ENCODE peak calls at places on chromosome 20, in ten cellular contexts. One of them, this sample, is unnamed.

GRCh38 chr20:44418069-44418905 is 57.4 kb upstream of the TTPAL start:
- DNase-seq in NCI-H2171 treated with DMSO at 0.1 percent for 48 hours: no peak
- DNase-seq in COR-L47: no peak
- DNase-seq in HEK293T: no peak
- DNase-seq in KG1: no peak
- DNase-seq in mesendoderm: no peak
- DNase-seq in NCI-H1436: no peak
- DNase-seq in NCI-H345: no peak
- DNase-seq in activated naive CD8-positive, alpha-beta T cell treated with anti-CD3 and anti-CD28 coated beads, Interleukin-2, amount 50 U/mL, for 24 hours: no peak
- DNase-seq in effector memory CD8-positive, alpha-beta T cell: no peak
- DNase-seq in this sample: no peak

GRCh38 chr20:12414446-12415274 is 497.0 kb downstream of the BTBD3 start:
- DNase-seq in COR-L47: no peak
- DNase-seq in KG1: no peak
- DNase-seq in activated naive CD8-positive, alpha-beta T cell treated with anti-CD3 and anti-CD28 coated beads, Interleukin-2, amount 50 U/mL, for 24 hours: no peak
- DNase-seq in effector memory CD8-positive, alpha-beta T cell: no peak
- DNase-seq in HEK293T: no peak
- DNase-seq in NCI-H2171 treated with DMSO at 0.1 percent for 48 hours: peak
- DNase-seq in NCI-H345: no peak
- DNase-seq in mesendoderm: peak
- DNase-seq in NCI-H1436: no peak
- DNase-seq in this sample: no peak

GRCh38 chr20:49674383-49675352 is 39.0 kb downstream of the B4GALT5 start:
- DNase-seq in activated naive CD8-positive, alpha-beta T cell treated with anti-CD3 and anti-CD28 coated beads, Interleukin-2, amount 50 U/mL, for 24 hours: no peak
- DNase-seq in HEK293T: no peak
- DNase-seq in KG1: no peak
- DNase-seq in mesendoderm: peak
- DNase-seq in effector memory CD8-positive, alpha-beta T cell: no peak
- DNase-seq in COR-L47: no peak
- DNase-seq in NCI-H2171 treated with DMSO at 0.1 percent for 48 hours: no peak
- DNase-seq in NCI-H1436: no peak
- DNase-seq in NCI-H345: no peak
- DNase-seq in this sample: no peak

GRCh38 chr20:44109951-44110361 is 77.0 kb downstream of the JPH2 start:
- DNase-seq in effector memory CD8-positive, alpha-beta T cell: no peak
- DNase-seq in NCI-H1436: no peak
- DNase-seq in KG1: no peak
- DNase-seq in activated naive CD8-positive, alpha-beta T cell treated with anti-CD3 and anti-CD28 coated beads, Interleukin-2, amount 50 U/mL, for 24 hours: no peak
- DNase-seq in HEK293T: no peak
- DNase-seq in NCI-H2171 treated with DMSO at 0.1 percent for 48 hours: no peak
- DNase-seq in mesendoderm: peak
- DNase-seq in COR-L47: no peak
- DNase-seq in NCI-H345: no peak
- DNase-seq in this sample: peak

GRCh38 chr20:36826556-36827244 is 49.2 kb upstream of the TLDC2 start:
- DNase-seq in activated naive CD8-positive, alpha-beta T cell treated with anti-CD3 and anti-CD28 coated beads, Interleukin-2, amount 50 U/mL, for 24 hours: no peak
- DNase-seq in KG1: no peak
- DNase-seq in NCI-H345: no peak
- DNase-seq in effector memory CD8-positive, alpha-beta T cell: no peak
- DNase-seq in HEK293T: no peak
- DNase-seq in NCI-H1436: no peak
- DNase-seq in NCI-H2171 treated with DMSO at 0.1 percent for 48 hours: no peak
- DNase-seq in mesendoderm: no peak
- DNase-seq in COR-L47: no peak
- DNase-seq in this sample: no peak

GRCh38 chr20:47691632-47692031 is 93.6 kb downstream of the SULF2 start:
- DNase-seq in NCI-H345: no peak
- DNase-seq in NCI-H1436: no peak
- DNase-seq in mesendoderm: peak
- DNase-seq in activated naive CD8-positive, alpha-beta T cell treated with anti-CD3 and anti-CD28 coated beads, Interleukin-2, amount 50 U/mL, for 24 hours: no peak
- DNase-seq in HEK293T: no peak
- DNase-seq in KG1: no peak
- DNase-seq in NCI-H2171 treated with DMSO at 0.1 percent for 48 hours: peak
- DNase-seq in COR-L47: no peak
- DNase-seq in effector memory CD8-positive, alpha-beta T cell: no peak
- DNase-seq in this sample: no peak

GRCh38 chr20:62032606-62033368 is 32.9 kb downstream of the TAF4 start:
- DNase-seq in NCI-H2171 treated with DMSO at 0.1 percent for 48 hours: no peak
- DNase-seq in effector memory CD8-positive, alpha-beta T cell: no peak
- DNase-seq in HEK293T: no peak
- DNase-seq in mesendoderm: no peak
- DNase-seq in KG1: no peak
- DNase-seq in NCI-H1436: no peak
- DNase-seq in activated naive CD8-positive, alpha-beta T cell treated with anti-CD3 and anti-CD28 coated beads, Interleukin-2, amount 50 U/mL, for 24 hours: no peak
- DNase-seq in COR-L47: no peak
- DNase-seq in NCI-H345: no peak
- DNase-seq in this sample: no peak

GRCh38 chr20:41339957-41340326 is 679 bp upstream of the LPIN3 start:
- DNase-seq in COR-L47: peak
- DNase-seq in NCI-H1436: peak
- DNase-seq in NCI-H2171 treated with DMSO at 0.1 percent for 48 hours: peak
- DNase-seq in effector memory CD8-positive, alpha-beta T cell: peak
- DNase-seq in NCI-H345: peak
- DNase-seq in mesendoderm: peak
- DNase-seq in HEK293T: peak
- DNase-seq in KG1: peak
- DNase-seq in activated naive CD8-positive, alpha-beta T cell treated with anti-CD3 and anti-CD28 coated beads, Interleukin-2, amount 50 U/mL, for 24 hours: peak
- DNase-seq in this sample: peak

GRCh38 chr20:10059006-10059405 is 24.2 kb downstream of the ANKEF1 start:
- DNase-seq in effector memory CD8-positive, alpha-beta T cell: no peak
- DNase-seq in HEK293T: no peak
- DNase-seq in NCI-H345: no peak
- DNase-seq in KG1: no peak
- DNase-seq in NCI-H2171 treated with DMSO at 0.1 percent for 48 hours: peak
- DNase-seq in NCI-H1436: peak
- DNase-seq in activated naive CD8-positive, alpha-beta T cell treated with anti-CD3 and anti-CD28 coated beads, Interleukin-2, amount 50 U/mL, for 24 hours: no peak
- DNase-seq in COR-L47: no peak
- DNase-seq in mesendoderm: no peak
- DNase-seq in this sample: no peak

GRCh38 chr20:58308680-58309527 is 611 bp upstream of the RAB22A start:
- DNase-seq in KG1: no peak
- DNase-seq in COR-L47: peak
- DNase-seq in HEK293T: peak
- DNase-seq in effector memory CD8-positive, alpha-beta T cell: peak
- DNase-seq in mesendoderm: peak
- DNase-seq in NCI-H345: peak
- DNase-seq in activated naive CD8-positive, alpha-beta T cell treated with anti-CD3 and anti-CD28 coated beads, Interleukin-2, amount 50 U/mL, for 24 hours: peak
- DNase-seq in NCI-H2171 treated with DMSO at 0.1 percent for 48 hours: no peak
- DNase-seq in NCI-H1436: peak
- DNase-seq in this sample: peak

GRCh38 chr20:2385026-2385425 is 4.3 kb downstream of the TGM6 start:
- DNase-seq in effector memory CD8-positive, alpha-beta T cell: no peak
- DNase-seq in NCI-H345: no peak
- DNase-seq in HEK293T: no peak
- DNase-seq in NCI-H2171 treated with DMSO at 0.1 percent for 48 hours: no peak
- DNase-seq in KG1: no peak
- DNase-seq in activated naive CD8-positive, alpha-beta T cell treated with anti-CD3 and anti-CD28 coated beads, Interleukin-2, amount 50 U/mL, for 24 hours: no peak
- DNase-seq in COR-L47: no peak
- DNase-seq in NCI-H1436: no peak
- DNase-seq in mesendoderm: peak
- DNase-seq in this sample: peak

GRCh38 chr20:37095108-37095608 is 639 bp downstream of the RBL1 start:
- DNase-seq in NCI-H345: peak
- DNase-seq in COR-L47: no peak
- DNase-seq in activated naive CD8-positive, alpha-beta T cell treated with anti-CD3 and anti-CD28 coated beads, Interleukin-2, amount 50 U/mL, for 24 hours: no peak
- DNase-seq in mesendoderm: no peak
- DNase-seq in KG1: no peak
- DNase-seq in effector memory CD8-positive, alpha-beta T cell: peak
- DNase-seq in HEK293T: peak
- DNase-seq in NCI-H1436: no peak
- DNase-seq in NCI-H2171 treated with DMSO at 0.1 percent for 48 hours: no peak
- DNase-seq in this sample: no peak

GRCh38 chr20:16732506-16733152 is 2.8 kb downstream of the SNRPB2 start:
- DNase-seq in COR-L47: no peak
- DNase-seq in KG1: no peak
- DNase-seq in NCI-H2171 treated with DMSO at 0.1 percent for 48 hours: no peak
- DNase-seq in mesendoderm: peak
- DNase-seq in activated naive CD8-positive, alpha-beta T cell treated with anti-CD3 and anti-CD28 coated beads, Interleukin-2, amount 50 U/mL, for 24 hours: no peak
- DNase-seq in NCI-H1436: no peak
- DNase-seq in HEK293T: no peak
- DNase-seq in effector memory CD8-positive, alpha-beta T cell: peak
- DNase-seq in NCI-H345: no peak
- DNase-seq in this sample: no peak

GRCh38 chr20:36461600-36462439 is 79.5 kb upstream of the MYL9 start:
- DNase-seq in NCI-H1436: peak
- DNase-seq in mesendoderm: peak
- DNase-seq in KG1: no peak
- DNase-seq in NCI-H345: peak
- DNase-seq in activated naive CD8-positive, alpha-beta T cell treated with anti-CD3 and anti-CD28 coated beads, Interleukin-2, amount 50 U/mL, for 24 hours: peak
- DNase-seq in COR-L47: peak
- DNase-seq in NCI-H2171 treated with DMSO at 0.1 percent for 48 hours: no peak
- DNase-seq in HEK293T: peak
- DNase-seq in effector memory CD8-positive, alpha-beta T cell: peak
- DNase-seq in this sample: peak

GRCh38 chr20:555933-556332 is 12.3 kb upstream of the CSNK2A1 start:
- DNase-seq in activated naive CD8-positive, alpha-beta T cell treated with anti-CD3 and anti-CD28 coated beads, Interleukin-2, amount 50 U/mL, for 24 hours: no peak
- DNase-seq in mesendoderm: peak
- DNase-seq in effector memory CD8-positive, alpha-beta T cell: no peak
- DNase-seq in NCI-H345: peak
- DNase-seq in NCI-H1436: no peak
- DNase-seq in HEK293T: peak
- DNase-seq in COR-L47: peak
- DNase-seq in NCI-H2171 treated with DMSO at 0.1 percent for 48 hours: peak
- DNase-seq in KG1: no peak
- DNase-seq in this sample: no peak

GRCh38 chr20:25274891-25275812 is 27.3 kb downstream of the PYGB start:
- DNase-seq in KG1: no peak
- DNase-seq in effector memory CD8-positive, alpha-beta T cell: no peak
- DNase-seq in COR-L47: no peak
- DNase-seq in NCI-H2171 treated with DMSO at 0.1 percent for 48 hours: no peak
- DNase-seq in activated naive CD8-positive, alpha-beta T cell treated with anti-CD3 and anti-CD28 coated beads, Interleukin-2, amount 50 U/mL, for 24 hours: no peak
- DNase-seq in NCI-H1436: no peak
- DNase-seq in NCI-H345: no peak
- DNase-seq in mesendoderm: no peak
- DNase-seq in HEK293T: no peak
- DNase-seq in this sample: no peak